ENCODE peak calls at places on chromosomes 5 and 9, in eight cellular contexts. F, P, H, W, D, A, L and G are unnamed samples. For H3K27me3, the result is how much of the 10 kb centered on the place peaks cover.

GRCh38 chr9:94639045-94639995 is at the start of gene FBP1:
- DNase-seq in D (peak), A (no peak), L (no peak), W (no peak), F (peak), P (peak), H (peak), G (no peak)

GRCh38 chr5:135977375-135977928 is 22.7 kb upstream of the LECT2 start:
- DNase-seq in A (peak), D (peak), H (peak), W (no peak), L (no peak), F (peak), P (peak), G (no peak)

GRCh38 chr9:111937781-111938426 is 41.3 kb downstream of the UGCG start:
- DNase-seq in F (peak), A (no peak), L (peak), H (no peak), P (no peak), W (no peak), D (peak), G (no peak)

GRCh38 chr5:673837-674629 is 19.1 kb downstream of the TPPP start:
- DNase-seq in H (peak), L (no peak), F (no peak), D (no peak), W (no peak), P (no peak), A (no peak), G (peak)

GRCh38 chr9:108511200-108511756 is 344.5 kb downstream of the ACTL7B start:
- DNase-seq in H (no peak), P (no peak), L (no peak), A (no peak), D (no peak), W (no peak), F (no peak), G (no peak)

GRCh38 chr9:119884411-119884810 is 515.2 kb upstream of the BRINP1 start:
- DNase-seq in L (no peak), A (peak), H (no peak), F (no peak), P (no peak), W (no peak), D (no peak), G (no peak)

GRCh38 chr9:91882628-91883027 is 67.4 kb downstream of the ROR2 start:
- DNase-seq in A (no peak), D (no peak), H (no peak), P (no peak), F (no peak), W (no peak), L (no peak), G (no peak)

GRCh38 chr5:33195431-33196128 is 245.2 kb upstream of the TARS1 start:
- DNase-seq in P (no peak), A (no peak), F (no peak), D (no peak), H (no peak), L (no peak), W (no peak), G (no peak)

GRCh38 chr5:9058666-9059065 is 487.2 kb downstream of the SEMA5A start:
- DNase-seq in D (no peak), F (no peak), W (no peak), L (no peak), H (no peak), P (no peak), A (no peak), G (no peak)

GRCh38 chr5:172959824-172960799 is 888 bp downstream of the RPL26L1 start:
- DNase-seq in A (no peak), D (no peak), H (no peak), F (no peak), P (no peak), L (no peak), W (no peak), G (no peak)

GRCh38 chr5:136193396-136193935 is 504 bp upstream of the SMIM32 start:
- DNase-seq in H (peak), W (peak), P (no peak), L (no peak), A (no peak), F (no peak), D (no peak), G (no peak)

GRCh38 chr5:123876265-123876790 is 364.4 kb downstream of the CSNK1G3 start:
- DNase-seq in D (no peak), P (no peak), L (no peak), W (no peak), H (no peak), F (no peak), A (no peak), G (no peak)

GRCh38 chr9:33619666-33620404 is 95.8 kb downstream of the ANKRD18B start:
- DNase-seq in W (no peak), P (no peak), H (no peak), D (no peak), L (no peak), A (no peak), F (no peak), G (no peak)

GRCh38 chr5:69136296-69136695 is 30.7 kb upstream of the CCNB1 start:
- DNase-seq in F (no peak), A (no peak), D (no peak), W (no peak), P (no peak), L (no peak), H (no peak), G (no peak)

GRCh38 chr5:149428032-149428431 is 48.9 kb upstream of the IL17B start:
- DNase-seq in P (no peak), H (no peak), D (no peak), A (no peak), L (no peak), F (no peak), W (no peak), G (no peak)

GRCh38 chr5:180116441-180117377 is 45.1 kb upstream of the RNF130 start:
- DNase-seq in P (peak), W (peak), A (no peak), H (peak), L (no peak), D (peak), F (no peak), G (peak)

GRCh38 chr9:134221273-134222017 is 57.1 kb upstream of the RNU6ATAC start:
- DNase-seq in P (no peak), H (peak), W (peak), D (no peak), L (no peak), A (no peak), F (no peak), G (no peak)

GRCh38 chr5:35736280-35736679 is 118.6 kb downstream of the SPEF2 start:
- DNase-seq in P (no peak), H (no peak), F (no peak), W (no peak), D (no peak), L (no peak), A (no peak), G (no peak)

GRCh38 chr5:160254706-160255105 is 25.4 kb downstream of the FABP6 start:
- DNase-seq in F (no peak), W (no peak), P (no peak), A (no peak), H (no peak), L (no peak), D (no peak), G (no peak)

GRCh38 chr9:121736964-121737462 is 85.6 kb downstream of the DAB2IP start:
- DNase-seq in W (peak), H (no peak), L (peak), D (peak), F (peak), A (no peak), P (peak), G (no peak)

GRCh38 chr9:112640311-112640710 is 77.6 kb downstream of the INIP start:
- DNase-seq in H (no peak), A (no peak), P (no peak), W (no peak), F (no peak), D (no peak), L (no peak), G (no peak)

GRCh38 chr9:18805386-18805785 is 227.6 kb downstream of the SAXO1 start:
- DNase-seq in A (no peak), L (no peak), W (no peak), F (no peak), D (no peak), P (no peak), H (no peak), G (no peak)

GRCh38 chr9:91711755-91712591 is 238.1 kb downstream of the ROR2 start:
- DNase-seq in H (no peak), F (peak), D (no peak), A (no peak), W (no peak), P (no peak), L (no peak), G (no peak)

GRCh38 chr5:180775624-180776023 is 27.0 kb downstream of the MGAT1 start:
- DNase-seq in W (no peak), P (no peak), F (no peak), D (no peak), H (no peak), A (no peak), L (no peak), G (no peak)

GRCh38 chr5:15731686-15732085 is 231.7 kb downstream of the FBXL7 start:
- DNase-seq in D (no peak), A (no peak), W (no peak), H (no peak), P (no peak), F (no peak), L (no peak), G (no peak)

GRCh38 chr5:33023649-33024048 is 312.5 kb downstream of the NPR3 start:
- DNase-seq in H (no peak), L (no peak), F (no peak), A (no peak), W (no peak), D (no peak), P (no peak), G (no peak)

GRCh38 chr5:10301266-10301665 is 6.4 kb downstream of the CMBL start:
- DNase-seq in L (no peak), F (peak), A (no peak), W (no peak), D (no peak), H (no peak), P (no peak), G (no peak)

GRCh38 chr5:74419468-74419867 is 221.1 kb downstream of the ENC1 start:
- DNase-seq in D (no peak), H (no peak), F (no peak), A (no peak), W (no peak), P (no peak), L (no peak), G (no peak)

GRCh38 chr5:134438641-134439621 is 27.2 kb upstream of the CDKN2AIPNL start:
- DNase-seq in L (peak), P (peak), W (no peak), A (peak), F (peak), D (peak), H (peak), G (peak)

GRCh38 chr9:69180670-69181069 is 6.6 kb downstream of the TJP2 start:
- DNase-seq in P (peak), L (no peak), H (no peak), D (no peak), W (peak), A (no peak), F (peak), G (no peak)

GRCh38 chr9:123658792-123659191 is 271.1 kb downstream of the DENND1A start:
- DNase-seq in D (no peak), P (no peak), L (no peak), H (no peak), F (no peak), W (no peak), A (no peak), G (no peak)
- H3K4me3 ChIP-seq in D (no peak), P (no peak), L (no peak), H (no peak), F (no peak), W (no peak), A (no peak), G (no peak)

GRCh38 chr9:131034268-131034667 is 25.3 kb downstream of the LAMC3 start:
- DNase-seq in H (no peak), W (no peak), L (no peak), A (no peak), P (no peak), D (no peak), F (no peak), G (no peak)
- H3K27me3 ChIP-seq in H (under half), W (under half), L (under half), A (under half), P (under half), D (under half), F (under half), G (under half)

GRCh38 chr5:154409230-154409840 is 36.5 kb upstream of the SAP30L start:
- DNase-seq in F (no peak), W (no peak), D (no peak), A (no peak), H (peak), L (no peak), P (no peak), G (no peak)

GRCh38 chr5:154410786-154411185 is 35.0 kb upstream of the SAP30L start:
- DNase-seq in L (no peak), P (no peak), D (no peak), W (no peak), F (no peak), H (no peak), A (no peak), G (peak)

GRCh38 chr5:154406826-154407225 is 39.0 kb upstream of the SAP30L start:
- DNase-seq in F (no peak), A (no peak), P (no peak), H (no peak), D (no peak), W (no peak), L (no peak), G (no peak)

GRCh38 chr5:154411338-154411737 is 34.5 kb upstream of the SAP30L start:
- DNase-seq in P (no peak), W (no peak), F (no peak), D (no peak), L (no peak), A (no peak), H (no peak), G (no peak)

DNA sequence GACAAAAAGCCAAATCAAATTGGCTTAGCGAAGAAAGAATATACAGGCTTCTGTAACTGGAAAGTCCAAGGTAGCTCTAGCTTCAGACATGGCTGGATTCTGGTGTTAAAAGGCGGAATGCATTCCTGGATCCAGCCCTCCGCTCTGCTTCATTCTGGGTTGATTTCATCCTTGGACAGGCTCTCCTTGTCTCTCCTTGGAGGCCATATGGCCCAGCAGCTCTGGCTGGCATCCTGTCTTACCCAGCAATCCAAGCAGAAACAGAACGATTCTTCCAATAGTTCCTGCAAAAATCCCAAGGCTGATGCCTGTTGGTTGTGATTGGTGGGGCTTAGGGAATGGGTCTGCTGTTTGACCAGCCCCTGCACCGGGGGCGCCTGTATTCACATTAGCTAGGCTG is 37.0 kb upstream of the SAP30L start:
- DNase-seq in A (no peak), L (no peak), P (no peak), W (no peak), D (no peak), F (no peak), H (peak), G (peak)
- TF ChIP-seq EP300 in A (no peak), L (no peak), P (no peak), W (no peak), D (no peak), F (no peak), H (no peak), G (no peak)

DNA sequence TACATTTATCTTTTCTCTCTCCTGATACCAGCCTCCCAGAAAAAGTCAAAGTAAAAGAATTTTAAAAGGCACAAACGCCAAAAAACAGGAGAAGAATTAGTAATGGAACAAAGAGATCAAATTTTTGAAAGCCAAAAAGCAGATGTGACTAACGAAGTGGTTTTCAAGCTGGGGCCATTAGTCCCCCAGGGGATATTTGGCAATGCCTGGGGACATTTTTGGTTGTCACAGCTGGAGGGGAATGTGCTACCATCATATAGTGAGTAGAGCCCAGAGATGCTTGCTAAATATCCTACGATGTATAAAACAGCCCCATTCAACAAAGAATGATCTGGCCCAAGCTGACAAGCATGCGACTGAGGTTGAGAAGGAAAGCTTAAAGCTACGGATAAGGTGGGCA is 269.2 kb downstream of the DENND1A start:
- DNase-seq in A (no peak), H (no peak), L (no peak), W (no peak), D (no peak), P (no peak), F (no peak), G (no peak)
- H3K4me3 ChIP-seq in A (no peak), H (no peak), L (no peak), W (no peak), D (no peak), P (no peak), F (no peak), G (no peak)

GRCh38 chr9:101027733-101028345 is 688 bp upstream of the PLPPR1 start:
- DNase-seq in D (no peak), L (no peak), P (no peak), A (no peak), F (no peak), H (no peak), W (no peak), G (no peak)
- H3K27me3 ChIP-seq in D (under half), L (under half), P (half or more), A (under half), F (half or more), H (under half), W (under half), G (under half)

DNA sequence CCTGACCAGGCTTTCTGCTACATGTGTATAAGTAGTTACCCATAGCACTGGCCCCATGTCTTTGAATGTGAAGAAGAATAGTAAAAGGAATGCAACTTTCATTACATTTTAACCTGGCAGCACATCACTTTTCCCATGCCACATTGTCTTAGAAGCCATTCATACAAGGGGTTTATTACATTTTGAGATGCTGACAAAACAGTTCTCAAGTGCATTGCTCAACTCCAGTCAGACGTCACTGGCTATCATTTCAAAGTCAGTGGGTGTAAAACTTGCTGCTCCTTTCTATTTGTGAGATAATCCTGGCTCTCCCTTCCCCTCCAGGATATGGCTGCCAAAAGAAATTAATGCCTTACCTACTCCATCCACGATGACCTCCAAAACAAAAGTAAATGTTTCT is 97.0 kb upstream of the VCAN start:
- DNase-seq in F (no peak), P (no peak), W (no peak), D (no peak), L (peak), A (no peak), H (peak), G (no peak)
- TF ChIP-seq EP300 in F (no peak), P (no peak), W (no peak), D (no peak), L (no peak), A (no peak), H (no peak), G (no peak)

DNA sequence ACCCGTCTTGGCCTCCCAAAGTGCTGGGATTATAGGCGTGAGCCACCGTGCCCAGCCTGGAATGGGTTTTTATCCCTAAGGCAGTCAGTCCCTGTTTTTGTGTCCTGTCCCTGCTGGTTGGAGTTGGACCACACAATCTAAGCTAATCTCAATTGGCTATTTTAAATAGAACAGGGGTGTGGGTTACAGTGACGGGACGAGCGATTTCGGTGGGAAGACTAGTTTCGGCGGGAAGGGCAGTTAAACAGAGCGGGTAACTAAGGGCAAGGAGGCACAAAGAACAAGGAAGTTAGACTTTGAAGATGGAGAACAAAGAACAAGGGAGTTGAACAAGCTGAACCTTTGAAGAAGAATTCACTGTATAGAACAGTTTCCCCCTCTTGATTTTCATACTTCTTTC is 1.4 kb downstream of the GTF3C5 start:
- DNase-seq in D (no peak), H (peak), A (no peak), P (no peak), W (no peak), F (no peak), L (no peak), G (peak)
- H3K4me3 ChIP-seq in D (no peak), H (no peak), A (peak), P (peak), W (no peak), F (no peak), L (no peak), G (peak)

DNA sequence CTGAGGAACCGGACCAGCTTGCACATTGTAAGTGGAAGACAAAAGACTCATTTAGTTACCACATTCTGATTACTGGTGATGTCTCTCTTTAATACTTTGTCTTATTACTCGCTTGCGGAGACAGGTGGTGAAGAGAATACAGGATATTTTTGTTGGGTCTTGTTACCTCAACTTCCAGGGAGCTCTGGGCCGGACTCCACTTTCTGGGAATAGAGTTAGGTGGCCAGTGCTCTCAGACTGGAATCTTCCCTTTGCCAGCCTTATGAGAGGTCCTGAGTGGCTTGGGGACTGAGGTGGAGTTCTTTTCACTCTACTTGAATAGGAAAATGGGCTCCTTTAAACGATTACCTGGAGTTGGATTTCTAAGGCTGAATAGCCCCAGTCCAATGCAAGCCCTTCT is 33.3 kb upstream of the SPRY4 start:
- DNase-seq in D (no peak), L (no peak), F (no peak), A (no peak), P (no peak), H (peak), W (no peak), G (peak)
- H3K27me3 ChIP-seq in D (under half), L (under half), F (under half), A (under half), P (under half), H (under half), W (under half), G (under half)